ENCODE peak calls at places on chromosomes 4 and X, in six cellular contexts. Y, Z, X, F, T and H are unnamed samples.

GRCh38 chr4:17722361-17722710 is 59.1 kb downstream of the FAM184B start:
- DNase-seq in F (no peak), T (no peak), X (no peak), Z (no peak), Y (no peak), H (no peak)

GRCh38 chrX:107154787-107155620 is 36.4 kb upstream of the RBM41 start:
- DNase-seq in T (peak; percentile 52), Y (peak; percentile 21), X (peak; percentile 48), Z (no peak), F (peak; percentile 3), H (no peak)

GRCh38 chr4:8738471-8738931 is 133.1 kb downstream of the HMX1 start:
- DNase-seq in X (no peak), Z (no peak), Y (no peak), F (no peak), T (no peak), H (no peak)

GRCh38 chr4:138330531-138330930 is 88.4 kb upstream of the SLC7A11 start:
- DNase-seq in T (no peak), F (no peak), X (no peak), Y (no peak), Z (no peak), H (no peak)

GRCh38 chr4:1242506-1243450 is 6.2 kb downstream of the CTBP1 start:
- DNase-seq in T (no peak), X (no peak), Z (peak; percentile 16), Y (no peak), F (no peak), H (peak; percentile 13)

GRCh38 chr4:38512840-38513239 is 151.2 kb upstream of the KLF3 start:
- DNase-seq in Z (no peak), T (no peak), F (no peak), X (no peak), Y (no peak), H (no peak)

GRCh38 chrX:50814701-50815476 is 895 bp upstream of the SHROOM4 start:
- DNase-seq in Y (no peak), Z (no peak), F (no peak), X (peak; percentile 55), T (peak; percentile 12), H (peak; percentile 17)

GRCh38 chr4:37976991-37977470 is 16.8 kb downstream of the PTTG2 start:
- DNase-seq in X (peak; percentile 64), T (peak; percentile 91), Y (peak; percentile 40), Z (peak; percentile 92), F (peak; percentile 90), H (peak; percentile 84)

GRCh38 chrX:100685284-100685996 is 41.4 kb downstream of the SRPX2 start:
- DNase-seq in Z (peak; percentile 45), F (peak; percentile 58), T (peak; percentile 78), X (peak; percentile 58), Y (peak; percentile 55), H (peak; percentile 76)

GRCh38 chrX:109533005-109533404 is 3.6 kb upstream of the NXT2 start:
- DNase-seq in T (no peak), Z (no peak), Y (no peak), F (no peak), X (no peak), H (no peak)

GRCh38 chrX:155874571-155875244 is 6.4 kb upstream of the VAMP7 start:
- DNase-seq in T (peak; percentile 23), Z (no peak), X (no peak), Y (no peak), F (no peak), H (no peak)

GRCh38 chr4:1345905-1346780 is 865 bp upstream of the UVSSA start:
- DNase-seq in Z (peak; percentile 69), X (peak; percentile 54), T (peak; percentile 60), Y (peak; percentile 24), F (peak; percentile 57), H (peak; percentile 80)

GRCh38 chr4:104163820-104164219 is 330.9 kb downstream of the CXXC4 start:
- DNase-seq in X (peak; percentile 7), Z (no peak), Y (no peak), T (no peak), F (no peak), H (no peak)

GRCh38 chr4:51958199-51958968 is 61.8 kb downstream of the LRRC66 start:
- DNase-seq in Z (no peak), F (no peak), T (no peak), X (no peak), Y (no peak), H (no peak)

GRCh38 chr4:1718095-1718850 is 2.9 kb downstream of the TMEM129 start:
- DNase-seq in Z (no peak), Y (no peak), X (no peak), T (no peak), F (no peak), H (peak; percentile 16)

GRCh38 chrX:110989447-110989846 is 106.5 kb upstream of the PAK3 start:
- DNase-seq in X (no peak), T (no peak), Y (no peak), Z (no peak), F (no peak), H (no peak)

GRCh38 chrX:53074987-53075386 is 7.2 kb upstream of the TSPYL2 start:
- DNase-seq in Z (no peak), T (no peak), Y (no peak), F (no peak), X (no peak), H (no peak)

GRCh38 chr4:153403761-153404160 is 59.3 kb downstream of the MND1 start:
- DNase-seq in Y (no peak), Z (no peak), X (no peak), T (no peak), F (no peak), H (no peak)

GRCh38 chr4:163816494-163816893 is 322.0 kb downstream of the TMA16 start:
- DNase-seq in Z (no peak), F (no peak), T (no peak), X (no peak), Y (no peak), H (no peak)
- TF ChIP-seq CTCF in Z (no peak), F (no peak), T (no peak), X (no peak), Y (no peak), H (no peak)

GRCh38 chr4:61924131-61924530 is 724.0 kb downstream of the ADGRL3 start:
- DNase-seq in T (no peak), F (no peak), Y (no peak), Z (no peak), X (no peak), H (no peak)
- TF ChIP-seq CTCF in T (no peak), F (no peak), Y (no peak), Z (no peak), X (no peak), H (no peak)

GRCh38 chrX:16745102-16745501 is 25.7 kb downstream of the SYAP1 start:
- DNase-seq in Z (no peak), F (no peak), Y (no peak), T (no peak), X (no peak), H (no peak)

GRCh38 chrX:16745659-16746058 is 26.2 kb downstream of the SYAP1 start:
- DNase-seq in F (no peak), Z (no peak), X (no peak), T (no peak), Y (no peak), H (no peak)

GRCh38 chrX:16748425-16748824 is 29.0 kb downstream of the SYAP1 start:
- DNase-seq in Y (no peak), Z (no peak), F (no peak), X (no peak), T (no peak), H (no peak)

GRCh38 chrX:16739574-16739973 is 20.2 kb downstream of the SYAP1 start:
- DNase-seq in T (peak; percentile 15), Z (no peak), X (no peak), F (no peak), Y (no peak), H (no peak)

GRCh38 chrX:16743604-16744325 is 24.4 kb downstream of the SYAP1 start:
- DNase-seq in Y (no peak), X (peak; percentile 90), Z (no peak), T (peak; percentile 77), F (no peak), H (no peak)
- TF ChIP-seq CTCF in Y (peak; percentile 8), X (no peak), Z (no peak), T (peak; percentile 46), F (no peak), H (no peak)

DNA sequence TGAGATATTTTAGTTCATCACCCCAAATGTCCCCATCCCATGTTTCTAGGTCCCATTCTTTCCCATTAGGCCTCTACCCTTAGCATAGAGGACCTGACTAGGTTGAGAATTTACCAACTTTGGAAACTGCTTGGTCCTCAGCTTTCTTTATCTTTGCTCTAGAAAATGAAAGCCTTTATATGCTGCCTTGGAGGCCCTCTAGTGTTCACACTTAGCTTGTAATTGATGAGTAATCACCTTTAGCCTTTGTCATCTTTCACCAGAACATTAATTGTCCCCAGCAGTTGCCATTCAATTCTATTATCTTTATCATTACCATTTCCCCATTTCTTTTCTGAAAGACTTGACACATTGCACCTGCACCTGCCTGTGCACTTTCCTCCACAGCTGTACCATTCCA is 589.2 kb upstream of the NR3C2 start:
- DNase-seq in F (no peak), Z (peak; percentile 4), T (peak; percentile 8), Y (no peak), X (peak; percentile 15), H (no peak)
- TF ChIP-seq CTCF in F (peak; percentile 24), Z (peak; percentile 15), T (no peak), Y (no peak), X (peak; percentile 21), H (peak; percentile 21)